ENCODE peak calls at places on chromosomes 11 and 22, in six cellular contexts. P is transverse colon, B is endothelial cell of umbilical vein, T is IMR-90, R is H54, H is sigmoid colon. G is an unnamed sample.

GRCh38 chr11:70092959-70093358 is 14.8 kb downstream of the ANO1 start:
- DNase-seq in P (no peak), B (no peak), T (no peak), R (no peak), H (no peak), G (no peak)

GRCh38 chr11:36345535-36346141 is 49.5 kb downstream of the PRR5L start:
- DNase-seq in P (peak; percentile 45), B (no peak), T (no peak), R (no peak), H (no peak), G (no peak)

GRCh38 chr11:132114185-132114584 is 743.8 kb downstream of the NTM start:
- DNase-seq in P (peak; percentile 18), B (peak; percentile 44), T (peak; percentile 25), R (no peak), H (no peak), G (peak; percentile 15)

GRCh38 chr11:14374922-14375630 is 16.1 kb upstream of the RRAS2 start:
- DNase-seq in P (no peak), B (no peak), T (no peak), R (no peak), H (no peak), G (no peak)

GRCh38 chr11:1701041-1701807 is 4.2 kb downstream of the KRTAP5-6 start:
- DNase-seq in P (no peak), B (no peak), T (no peak), R (no peak), H (no peak), G (no peak)

GRCh38 chr22:43980579-43980978 is 25.3 kb downstream of the SAMM50 start:
- DNase-seq in P (no peak), B (no peak), T (no peak), R (no peak), H (peak; percentile 36), G (no peak)

GRCh38 chr11:47641585-47642098 is 717 bp downstream of the MTCH2 start:
- DNase-seq in P (no peak), B (no peak), T (no peak), R (no peak), H (no peak), G (peak; percentile 40)

GRCh38 chr11:116225236-116225635 is 547.6 kb downstream of the BUD13 start:
- DNase-seq in P (no peak), B (no peak), T (no peak), R (no peak), H (no peak), G (no peak)

GRCh38 chr11:6356503-6356902 is 33.8 kb upstream of the SMPD1 start:
- DNase-seq in P (no peak), B (no peak), T (no peak), R (no peak), H (no peak), G (no peak)

GRCh38 chr11:63699906-63700305 is 18.6 kb downstream of the RTN3 start:
- DNase-seq in P (no peak), B (no peak), T (no peak), R (no peak), H (no peak), G (no peak)

GRCh38 chr11:84518601-84519183 is 1108.5 kb downstream of the DLG2 start:
- DNase-seq in P (no peak), B (no peak), T (no peak), R (no peak), H (no peak), G (no peak)

GRCh38 chr11:61164610-61165424 is 3.6 kb upstream of the VPS37C start:
- DNase-seq in P (no peak), B (no peak), T (no peak), R (no peak), H (no peak), G (peak; percentile 27)

GRCh38 chr11:128909438-128910125 is 18.4 kb downstream of the KCNJ5 start:
- DNase-seq in P (no peak), B (peak; percentile 39), T (no peak), R (no peak), H (no peak), G (no peak)

GRCh38 chr11:132051704-132052103 is 681.3 kb downstream of the NTM start:
- DNase-seq in P (no peak), B (no peak), T (no peak), R (no peak), H (no peak), G (no peak)

GRCh38 chr11:122235615-122236014 is 119.6 kb upstream of the BLID start:
- DNase-seq in P (no peak), B (no peak), T (peak; percentile 96), R (peak; percentile 3), H (peak; percentile 86), G (no peak)

GRCh38 chr22:44623771-44624510 is 78.1 kb upstream of the PRR5 start:
- DNase-seq in P (no peak), B (no peak), T (peak; percentile 22), R (peak; percentile 22), H (no peak), G (peak; percentile 22)

GRCh38 chr11:97702948-97703347 is 1313.1 kb downstream of the JRKL start:
- DNase-seq in P (no peak), B (no peak), T (no peak), R (no peak), H (no peak), G (peak; percentile 82)

GRCh38 chr11:102134597-102134996 is 24.4 kb downstream of the YAP1 start:
- DNase-seq in P (no peak), B (no peak), T (no peak), R (no peak), H (no peak), G (no peak)

GRCh38 chr11:90593099-90593498 is 370.2 kb upstream of the CHORDC1 start:
- DNase-seq in P (no peak), B (no peak), T (no peak), R (no peak), H (no peak), G (no peak)

GRCh38 chr11:6611092-6612007 is 666 bp downstream of the TAF10 start:
- DNase-seq in P (peak; percentile 35), B (peak; percentile 44), T (peak; percentile 21), R (no peak), H (peak; percentile 84), G (peak; percentile 60)

GRCh38 chr11:110679323-110679980 is 32.8 kb downstream of the ARHGAP20 start:
- DNase-seq in P (no peak), B (no peak), T (peak; percentile 89), R (no peak), H (no peak), G (no peak)

GRCh38 chr11:114738954-114739353 is 60.6 kb downstream of the NXPE2 start:
- DNase-seq in P (peak; percentile 68), B (peak; percentile 50), T (peak; percentile 49), R (no peak), H (no peak), G (peak; percentile 39)

GRCh38 chr11:8699903-8700302 is 17.3 kb downstream of the RPL27A start:
- DNase-seq in P (peak; percentile 33), B (peak; percentile 34), T (peak; percentile 55), R (peak; percentile 84), H (peak; percentile 65), G (no peak)

GRCh38 chr11:130652671-130653335 is 204.4 kb downstream of the ADAMTS15 start:
- DNase-seq in P (peak; percentile 46), B (no peak), T (peak; percentile 89), R (no peak), H (peak; percentile 92), G (no peak)

GRCh38 chr11:130769782-130770565 is 146.3 kb downstream of the SNX19 start:
- DNase-seq in P (no peak), B (no peak), T (peak; percentile 57), R (no peak), H (no peak), G (no peak)

GRCh38 chr11:119764108-119764874 is 35.3 kb upstream of the NECTIN1 start:
- DNase-seq in P (no peak), B (no peak), T (peak; percentile 42), R (peak; percentile 54), H (no peak), G (no peak)

DNA sequence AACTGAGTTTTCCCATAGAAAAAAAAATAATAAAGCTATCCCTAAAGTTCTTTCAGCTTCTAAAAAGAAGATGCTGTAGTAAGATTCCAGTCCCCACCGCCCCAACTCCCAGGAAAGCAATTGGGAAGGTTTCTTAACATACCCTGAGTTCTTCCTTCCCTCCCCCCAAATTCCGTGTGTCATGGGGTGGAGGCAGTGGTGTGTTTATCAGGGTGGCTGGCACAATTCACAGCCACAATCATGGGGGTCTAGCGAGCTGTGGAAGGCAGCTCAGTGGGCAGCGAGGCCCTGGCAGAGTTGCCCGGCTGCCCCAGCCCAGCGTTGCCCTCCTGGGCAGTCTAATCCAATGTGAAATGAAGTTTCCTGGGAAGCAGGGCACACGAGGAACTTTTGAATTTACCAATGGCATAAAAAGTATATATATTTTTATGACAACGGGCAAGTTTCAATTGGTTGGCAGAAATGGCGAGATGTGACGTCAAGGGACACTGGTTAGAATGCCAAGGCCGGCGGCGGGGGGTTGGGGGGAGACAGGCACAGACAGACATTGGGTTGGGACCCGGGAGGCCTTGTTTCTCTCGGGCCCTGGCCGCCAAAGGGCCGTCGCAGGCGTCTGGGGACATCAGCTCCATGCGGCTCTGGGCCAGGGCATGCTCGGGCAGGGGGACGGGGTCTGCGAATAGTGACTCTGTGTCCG is 80.7 kb upstream of the PPARA start:
- DNase-seq in P (peak; percentile 89), B (peak; percentile 92), T (peak; percentile 91), R (no peak), H (peak; percentile 96), G (no peak)
- TF ChIP-seq POLR2A in P (peak; percentile 96), B (peak; percentile 92), T (peak; percentile 87), R (peak; percentile 44), H (peak; percentile 88), G (peak; percentile 99)

GRCh38 chr22:17171313-17172171 is 12.5 kb upstream of the HDHD5 start:
- DNase-seq in P (peak; percentile 92), B (peak; percentile 89), T (peak; percentile 85), R (peak; percentile 81), H (peak; percentile 93), G (peak; percentile 84)
- TF ChIP-seq POLR2A in P (peak; percentile 19), B (no peak), T (no peak), R (peak; percentile 20), H (no peak), G (peak; percentile 48)

DNA sequence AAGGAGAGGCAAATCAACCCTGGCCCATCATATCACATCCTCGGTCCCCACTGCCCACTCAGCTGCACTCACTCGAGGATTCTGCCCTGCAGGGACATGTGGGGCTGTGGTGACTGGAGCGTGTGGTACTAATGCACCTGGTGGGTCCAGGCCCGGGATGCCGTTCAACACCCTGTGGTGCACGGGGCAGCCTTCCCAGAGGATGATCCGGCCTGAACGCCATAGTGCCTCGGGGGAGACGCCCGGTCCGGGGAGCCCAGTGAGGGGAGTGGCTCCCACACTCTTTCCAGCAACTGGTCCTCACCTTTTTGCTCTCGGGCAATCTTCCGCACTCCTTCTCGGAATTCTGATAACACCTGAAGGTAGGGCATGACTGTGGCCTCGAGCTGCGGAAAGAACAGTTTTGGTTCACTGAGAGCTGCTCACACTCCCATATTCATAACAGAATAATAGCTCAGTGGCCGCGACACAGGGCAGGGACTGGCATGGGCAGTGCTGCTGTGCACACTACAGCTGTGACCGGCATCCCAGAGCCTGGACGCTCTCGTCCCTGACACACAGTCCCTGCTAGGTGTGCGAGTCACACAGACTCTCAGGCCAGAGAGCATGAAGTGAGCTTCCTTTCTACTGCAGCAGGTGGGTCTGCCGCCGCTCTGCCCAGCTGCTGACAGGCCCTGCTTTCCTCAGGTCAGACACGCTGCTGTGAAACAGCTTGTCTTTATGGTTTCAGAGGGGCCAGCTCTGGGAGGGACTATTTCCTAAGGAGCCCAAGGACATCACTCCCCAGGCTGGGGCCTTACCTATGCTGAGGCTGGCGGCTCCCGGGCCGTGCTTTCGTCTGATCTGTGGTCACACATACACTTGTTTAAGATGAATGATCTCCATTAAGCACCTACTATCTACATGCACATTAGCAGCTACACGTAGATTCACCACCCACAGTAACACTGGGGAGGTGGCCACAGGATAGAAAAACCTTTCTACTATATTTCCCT is 20.1 kb upstream of the NAP1L4 start:
- DNase-seq in P (no peak), B (no peak), T (no peak), R (no peak), H (no peak), G (no peak)
- TF ChIP-seq POLR2A in P (no peak), B (no peak), T (no peak), R (no peak), H (no peak), G (no peak)

GRCh38 chr11:112213753-112214152 is 12.5 kb upstream of the PTS start:
- DNase-seq in P (no peak), B (no peak), T (peak; percentile 61), R (no peak), H (no peak), G (no peak)
- TF ChIP-seq POLR2A in P (no peak), B (no peak), T (no peak), R (no peak), H (no peak), G (no peak)

G was measured in erythroblast.